ENCODE peak calls at places on chromosome 13, in four cellular contexts. One of them, this sample, is unnamed. For H3K4me1 and H3K27me3, the result is how much of the 10 kb centered on the place peaks cover.

GRCh38 chr13:109454167-109454917 is 332.0 kb downstream of the IRS2 start:
- DNase-seq in left lung: no peak
- DNase-seq in mammary epithelial cell: no peak
- DNase-seq in ascending aorta: no peak
- DNase-seq in this sample: no peak

GRCh38 chr13:110450941-110451340 is 110.6 kb downstream of the RAB20 start:
- DNase-seq in left lung: no peak
- DNase-seq in mammary epithelial cell: peak
- DNase-seq in ascending aorta: no peak
- DNase-seq in this sample: no peak

GRCh38 chr13:112697756-112698655 is 8.2 kb downstream of the ATP11A start:
- DNase-seq in left lung: peak
- DNase-seq in mammary epithelial cell: no peak
- DNase-seq in ascending aorta: no peak
- DNase-seq in this sample: no peak

GRCh38 chr13:46295531-46296464 is 84.1 kb downstream of the LRRC63 start:
- DNase-seq in left lung: peak
- DNase-seq in mammary epithelial cell: peak
- DNase-seq in ascending aorta: peak
- DNase-seq in this sample: no peak

GRCh38 chr13:43374621-43375020 is 351.2 kb downstream of the DNAJC15 start:
- DNase-seq in left lung: no peak
- DNase-seq in mammary epithelial cell: no peak
- DNase-seq in ascending aorta: no peak
- DNase-seq in this sample: no peak

GRCh38 chr13:51803422-51804294 is at the start of gene DHRS12:
- DNase-seq in left lung: peak
- DNase-seq in mammary epithelial cell: peak
- DNase-seq in ascending aorta: peak
- DNase-seq in this sample: peak

GRCh38 chr13:41917641-41918040 is 43.3 kb downstream of the VWA8 start:
- DNase-seq in left lung: no peak
- DNase-seq in mammary epithelial cell: peak
- DNase-seq in ascending aorta: no peak
- DNase-seq in this sample: no peak

GRCh38 chr13:112102243-112102642 is 35.3 kb downstream of the SOX1 start:
- DNase-seq in left lung: no peak
- DNase-seq in mammary epithelial cell: no peak
- DNase-seq in ascending aorta: no peak
- DNase-seq in this sample: no peak

GRCh38 chr13:40992678-40993077 is 26.4 kb downstream of the ELF1 start:
- DNase-seq in left lung: no peak
- DNase-seq in mammary epithelial cell: no peak
- DNase-seq in ascending aorta: no peak
- DNase-seq in this sample: no peak

GRCh38 chr13:51674276-51674675 is 90.0 kb downstream of the WDFY2 start:
- DNase-seq in left lung: peak
- DNase-seq in mammary epithelial cell: peak
- DNase-seq in ascending aorta: no peak
- DNase-seq in this sample: no peak

GRCh38 chr13:48446454-48446853 is 33.5 kb upstream of the LPAR6 start:
- DNase-seq in left lung: no peak
- DNase-seq in mammary epithelial cell: peak
- DNase-seq in ascending aorta: no peak
- DNase-seq in this sample: no peak

GRCh38 chr13:92054389-92054788 is 656.0 kb downstream of the GPC5 start:
- DNase-seq in left lung: no peak
- DNase-seq in mammary epithelial cell: no peak
- DNase-seq in ascending aorta: no peak
- DNase-seq in this sample: no peak

GRCh38 chr13:75996582-75996981 is 360.5 kb downstream of the LMO7 start:
- DNase-seq in left lung: no peak
- DNase-seq in mammary epithelial cell: no peak
- DNase-seq in ascending aorta: no peak
- DNase-seq in this sample: no peak

GRCh38 chr13:27151798-27152599 is 19.6 kb downstream of the USP12 start:
- DNase-seq in left lung: no peak
- DNase-seq in mammary epithelial cell: peak
- DNase-seq in ascending aorta: no peak
- DNase-seq in this sample: no peak

GRCh38 chr13:102724923-102725322 is 30.1 kb upstream of the METTL21C start:
- DNase-seq in left lung: no peak
- DNase-seq in mammary epithelial cell: peak
- DNase-seq in ascending aorta: no peak
- DNase-seq in this sample: no peak

GRCh38 chr13:47291116-47291656 is 394.3 kb upstream of the HTR2A start:
- DNase-seq in left lung: no peak
- DNase-seq in mammary epithelial cell: no peak
- DNase-seq in ascending aorta: no peak
- DNase-seq in this sample: no peak

GRCh38 chr13:42039457-42039945 is 8.9 kb upstream of the DGKH start:
- DNase-seq in left lung: no peak
- DNase-seq in mammary epithelial cell: no peak
- DNase-seq in ascending aorta: no peak
- DNase-seq in this sample: no peak

GRCh38 chr13:111460548-111461444 is 140.4 kb downstream of the TEX29 start:
- DNase-seq in left lung: no peak
- DNase-seq in mammary epithelial cell: peak
- DNase-seq in ascending aorta: no peak
- DNase-seq in this sample: no peak

GRCh38 chr13:78239681-78240080 is 321.1 kb upstream of the EDNRB start:
- DNase-seq in left lung: no peak
- DNase-seq in mammary epithelial cell: no peak
- DNase-seq in ascending aorta: no peak
- DNase-seq in this sample: no peak

GRCh38 chr13:91719033-91719432 is 320.6 kb downstream of the GPC5 start:
- DNase-seq in left lung: no peak
- DNase-seq in mammary epithelial cell: no peak
- DNase-seq in ascending aorta: no peak
- DNase-seq in this sample: peak

GRCh38 chr13:21238267-21238666 is 61.8 kb downstream of the MRPL57 start:
- DNase-seq in left lung: no peak
- DNase-seq in mammary epithelial cell: no peak
- DNase-seq in ascending aorta: no peak
- DNase-seq in this sample: no peak

GRCh38 chr13:45540864-45541263 is 74.7 kb downstream of the ERICH6B start:
- DNase-seq in left lung: no peak
- DNase-seq in mammary epithelial cell: no peak
- DNase-seq in ascending aorta: no peak
- DNase-seq in this sample: no peak

GRCh38 chr13:52003551-52003950 is 7.7 kb downstream of the ATP7B start:
- DNase-seq in left lung: no peak
- DNase-seq in mammary epithelial cell: no peak
- DNase-seq in ascending aorta: no peak
- DNase-seq in this sample: no peak

GRCh38 chr13:91988331-91988730 is 589.9 kb downstream of the GPC5 start:
- DNase-seq in left lung: no peak
- DNase-seq in mammary epithelial cell: no peak
- DNase-seq in ascending aorta: no peak
- DNase-seq in this sample: no peak

GRCh38 chr13:99288069-99288468 is 19.1 kb downstream of the GPR183 start:
- DNase-seq in left lung: no peak
- DNase-seq in mammary epithelial cell: no peak
- DNase-seq in ascending aorta: no peak
- DNase-seq in this sample: no peak

GRCh38 chr13:99287544-99287943 is 19.7 kb downstream of the GPR183 start:
- DNase-seq in left lung: no peak
- DNase-seq in mammary epithelial cell: no peak
- DNase-seq in ascending aorta: no peak
- DNase-seq in this sample: no peak

GRCh38 chr13:99290890-99291289 is 16.3 kb downstream of the GPR183 start:
- DNase-seq in left lung: no peak
- DNase-seq in mammary epithelial cell: no peak
- DNase-seq in ascending aorta: no peak
- DNase-seq in this sample: no peak

GRCh38 chr13:99289674-99290337 is 17.4 kb downstream of the GPR183 start:
- DNase-seq in left lung: no peak
- DNase-seq in mammary epithelial cell: no peak
- DNase-seq in ascending aorta: no peak
- DNase-seq in this sample: no peak

DNA sequence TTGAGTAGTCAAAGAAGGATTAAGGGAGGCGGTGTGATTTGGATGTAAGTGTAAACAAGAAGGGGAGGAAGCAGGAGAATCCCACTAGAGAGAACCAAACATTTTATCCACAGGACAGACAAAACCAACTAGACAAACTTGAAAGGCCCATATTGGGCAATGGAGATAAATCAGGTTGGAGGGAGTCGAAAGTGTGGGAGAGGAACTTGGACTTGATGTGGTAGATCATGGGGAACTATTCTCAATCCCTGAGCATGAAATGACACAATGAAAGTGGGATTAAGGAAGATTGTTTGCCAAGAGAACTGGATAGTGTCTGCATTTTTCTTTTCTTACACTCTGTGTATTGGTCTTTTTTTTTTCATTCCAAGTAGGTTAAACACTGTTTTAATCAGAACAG is 17.9 kb downstream of the GPR183 start:
- DNase-seq in left lung: no peak
- DNase-seq in mammary epithelial cell: no peak
- DNase-seq in ascending aorta: no peak
- DNase-seq in this sample: no peak
- H3K4me1 ChIP-seq in left lung: under half
- H3K4me1 ChIP-seq in mammary epithelial cell: under half
- H3K4me1 ChIP-seq in ascending aorta: under half
- H3K4me1 ChIP-seq in this sample: under half

GRCh38 chr13:35791191-35791902 is 314.9 kb upstream of the MAB21L1 start:
- DNase-seq in left lung: no peak
- DNase-seq in mammary epithelial cell: no peak
- DNase-seq in ascending aorta: no peak
- DNase-seq in this sample: no peak

GRCh38 chr13:35789335-35790166 is 313.1 kb upstream of the MAB21L1 start:
- DNase-seq in left lung: no peak
- DNase-seq in mammary epithelial cell: peak
- DNase-seq in ascending aorta: no peak
- DNase-seq in this sample: no peak

GRCh38 chr13:35784286-35784951 is 307.9 kb upstream of the MAB21L1 start:
- DNase-seq in left lung: no peak
- DNase-seq in mammary epithelial cell: no peak
- DNase-seq in ascending aorta: no peak
- DNase-seq in this sample: peak

GRCh38 chr13:35785563-35786327 is 309.3 kb upstream of the MAB21L1 start:
- DNase-seq in left lung: no peak
- DNase-seq in mammary epithelial cell: no peak
- DNase-seq in ascending aorta: no peak
- DNase-seq in this sample: peak

GRCh38 chr13:35787937-35788336 is 311.4 kb upstream of the MAB21L1 start:
- DNase-seq in left lung: no peak
- DNase-seq in mammary epithelial cell: no peak
- DNase-seq in ascending aorta: no peak
- DNase-seq in this sample: peak
- H3K4me3 ChIP-seq in left lung: no peak
- H3K4me3 ChIP-seq in mammary epithelial cell: no peak
- H3K4me3 ChIP-seq in ascending aorta: no peak
- H3K4me3 ChIP-seq in this sample: peak

GRCh38 chr13:99992376-99992775 is 10.8 kb downstream of the ZIC2 start:
- DNase-seq in left lung: no peak
- DNase-seq in mammary epithelial cell: no peak
- DNase-seq in ascending aorta: no peak
- DNase-seq in this sample: no peak

GRCh38 chr13:99992912-99993311 is 11.3 kb downstream of the ZIC2 start:
- DNase-seq in left lung: no peak
- DNase-seq in mammary epithelial cell: peak
- DNase-seq in ascending aorta: no peak
- DNase-seq in this sample: no peak

GRCh38 chr13:99995503-99996176 is 14.1 kb downstream of the ZIC2 start:
- DNase-seq in left lung: no peak
- DNase-seq in mammary epithelial cell: peak
- DNase-seq in ascending aorta: no peak
- DNase-seq in this sample: no peak

GRCh38 chr13:99995104-99995502 is 13.5 kb downstream of the ZIC2 start:
- DNase-seq in left lung: no peak
- DNase-seq in mammary epithelial cell: no peak
- DNase-seq in ascending aorta: no peak
- DNase-seq in this sample: no peak

DNA sequence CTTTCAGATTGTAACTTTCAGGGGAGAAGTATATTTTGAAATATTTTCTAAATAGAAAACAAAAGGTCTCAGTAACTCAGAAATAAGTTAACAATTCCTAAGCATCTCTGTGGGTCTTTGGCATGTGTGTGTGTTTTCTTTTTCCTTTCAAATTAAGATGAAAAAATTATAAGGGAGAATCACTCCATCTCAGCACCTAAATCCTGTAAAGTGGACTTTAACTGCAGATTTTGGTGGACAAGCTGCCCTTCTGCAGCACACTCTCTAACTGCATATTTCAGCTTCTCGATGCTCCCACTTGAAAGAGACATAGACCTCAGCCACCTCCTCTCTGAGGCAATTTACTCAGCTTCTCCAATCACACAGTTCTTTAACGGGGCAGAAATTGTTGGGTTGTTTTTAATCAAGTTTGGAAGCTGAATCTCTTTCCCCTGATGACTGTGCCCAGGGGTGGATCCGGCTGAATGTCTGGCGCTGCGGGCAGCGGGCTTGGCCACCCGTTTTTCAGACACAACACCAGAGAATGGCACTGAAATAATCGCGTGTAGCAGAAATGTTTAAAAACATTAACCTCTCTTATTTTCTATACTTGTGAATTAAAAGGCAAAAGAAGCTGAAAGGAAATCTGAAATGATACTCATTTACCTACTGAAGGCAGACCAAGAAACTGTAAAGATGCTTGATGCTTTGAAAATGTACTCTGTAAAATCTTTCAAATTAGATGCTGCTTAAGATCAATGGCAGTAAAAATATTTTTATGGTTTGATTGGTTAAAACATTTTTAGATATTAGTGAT is 12.3 kb downstream of the ZIC2 start:
- DNase-seq in left lung: no peak
- DNase-seq in mammary epithelial cell: no peak
- DNase-seq in ascending aorta: no peak
- DNase-seq in this sample: no peak
- H3K27me3 ChIP-seq in left lung: half or more
- H3K27me3 ChIP-seq in mammary epithelial cell: half or more
- H3K27me3 ChIP-seq in ascending aorta: half or more
- H3K27me3 ChIP-seq in this sample: half or more

GRCh38 chr13:39493966-39494365 is 109.0 kb downstream of the LHFPL6 start:
- DNase-seq in left lung: no peak
- DNase-seq in mammary epithelial cell: no peak
- DNase-seq in ascending aorta: no peak
- DNase-seq in this sample: no peak

GRCh38 chr13:39485314-39485700 is 117.7 kb downstream of the LHFPL6 start:
- DNase-seq in left lung: no peak
- DNase-seq in mammary epithelial cell: no peak
- DNase-seq in ascending aorta: no peak
- DNase-seq in this sample: no peak

GRCh38 chr13:39484506-39485313 is 118.3 kb downstream of the LHFPL6 start:
- DNase-seq in left lung: no peak
- DNase-seq in mammary epithelial cell: peak
- DNase-seq in ascending aorta: no peak
- DNase-seq in this sample: no peak

DNA sequence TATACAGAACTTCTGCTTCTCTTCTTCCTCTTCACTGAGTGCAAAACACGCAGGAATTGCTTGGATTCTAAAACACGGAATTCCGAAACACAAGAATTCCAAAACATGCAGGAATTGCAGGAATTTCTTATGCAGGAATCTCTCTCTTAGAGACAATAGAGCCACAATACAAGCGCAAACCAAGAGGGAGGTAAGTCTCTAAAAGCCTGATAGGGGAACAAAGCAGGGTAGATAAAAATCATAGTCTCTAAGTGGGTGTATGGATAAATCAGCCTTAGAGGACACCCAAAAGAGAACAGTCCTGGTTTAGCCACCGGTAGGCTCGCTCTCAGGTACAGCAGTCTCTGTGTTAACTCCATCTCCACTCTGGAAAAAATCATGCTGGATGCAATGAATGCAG is 112.9 kb downstream of the LHFPL6 start:
- DNase-seq in left lung: no peak
- DNase-seq in mammary epithelial cell: no peak
- DNase-seq in ascending aorta: no peak
- DNase-seq in this sample: no peak
- H3K4me1 ChIP-seq in left lung: under half
- H3K4me1 ChIP-seq in mammary epithelial cell: under half
- H3K4me1 ChIP-seq in ascending aorta: under half
- H3K4me1 ChIP-seq in this sample: under half